ENCODE peak calls at places on chromosomes 11 and 22, in five cellular contexts. Y is mesothelial cell of epicardium, K is dorsolateral prefrontal cortex, C is B cell, W is transverse colon. J is an unnamed sample.
A peak's percentile ranks its signal among the peaks of the same experiment; 100 is the strongest.

GRCh38 chr22:49015459-49015858 is 812.2 kb downstream of the BRD1 start:
- DNase-seq in C (no peak), W (no peak), Y (peak; percentile 14), K (no peak), J (no peak)

GRCh38 chr11:1737080-1737757 is 13.2 kb downstream of the IFITM10 start:
- DNase-seq in C (no peak), Y (no peak), K (no peak), W (no peak), J (no peak)

GRCh38 chr11:131626761-131627160 is 256.3 kb downstream of the NTM start:
- DNase-seq in Y (no peak), C (no peak), W (no peak), K (no peak), J (no peak)

GRCh38 chr11:660281-660680 is 23.2 kb downstream of the DRD4 start:
- DNase-seq in K (no peak), C (no peak), W (no peak), Y (no peak), J (no peak)

GRCh38 chr11:125494987-125495725 is 909 bp downstream of the FEZ1 start:
- DNase-seq in Y (peak; percentile 55), C (peak; percentile 53), K (peak; percentile 71), W (no peak), J (peak; percentile 47)

GRCh38 chr11:66689661-66690590 is 12.2 kb upstream of the RBM4B start:
- DNase-seq in W (no peak), K (peak; percentile 35), C (no peak), Y (no peak), J (no peak)

GRCh38 chr11:73326929-73327811 is 19.1 kb downstream of the ARHGEF17 start:
- DNase-seq in W (no peak), C (no peak), Y (no peak), K (no peak), J (no peak)

GRCh38 chr11:61152816-61153592 is 8.2 kb downstream of the VPS37C start:
- DNase-seq in W (no peak), Y (no peak), K (peak; percentile 13), C (no peak), J (no peak)

GRCh38 chr11:119800619-119801018 is 71.6 kb upstream of the NECTIN1 start:
- DNase-seq in W (no peak), C (no peak), K (peak; percentile 10), Y (no peak), J (no peak)

GRCh38 chr11:74678041-74678440 is 53.2 kb downstream of the CHRDL2 start:
- DNase-seq in W (no peak), Y (no peak), K (no peak), C (no peak), J (no peak)

GRCh38 chr11:71251761-71252433 is 480 bp downstream of the SHANK2 start:
- DNase-seq in C (peak; percentile 90), Y (peak; percentile 66), K (no peak), W (peak; percentile 43), J (peak; percentile 80)

GRCh38 chr11:860238-861104 is 17.8 kb downstream of the TSPAN4 start:
- DNase-seq in W (no peak), K (no peak), C (no peak), Y (no peak), J (no peak)

DNA sequence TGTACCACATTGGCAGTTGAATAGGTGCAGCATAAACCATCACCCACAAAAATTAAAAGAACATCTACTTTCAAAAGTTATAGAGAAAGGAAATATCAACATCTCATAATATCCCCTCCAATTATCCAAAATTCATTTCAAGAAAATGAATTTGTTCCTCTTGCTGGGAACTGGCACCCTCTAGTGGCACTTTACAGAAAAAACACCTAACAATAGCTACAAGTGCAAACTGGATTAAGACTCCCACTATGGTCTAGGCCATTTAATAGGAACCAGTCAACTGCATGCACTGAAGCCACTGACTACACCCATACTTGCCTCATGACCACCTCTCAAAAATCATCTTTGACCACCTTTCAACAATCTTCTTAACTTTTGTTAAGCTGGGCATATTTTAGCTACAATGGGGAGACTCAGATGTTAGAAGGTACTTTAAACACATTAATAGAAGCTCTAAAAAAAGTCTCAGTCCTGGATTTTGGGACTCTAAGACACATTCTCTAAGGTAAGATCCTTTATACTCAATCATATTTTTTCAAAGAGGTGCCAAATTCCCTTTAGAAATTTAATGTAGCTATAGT is 17.3 kb downstream of the TRAF6 start:
- DNase-seq in C (peak; percentile 47), Y (no peak), W (no peak), K (no peak), J (peak; percentile 59)
- TF ChIP-seq CTCF in C (peak; percentile 92), Y (peak; percentile 81), W (peak; percentile 75), K (peak; percentile 81), J (peak; percentile 82)

GRCh38 chr11:115215694-115216615 is 288.3 kb downstream of the CADM1 start:
- DNase-seq in C (no peak), Y (no peak), W (no peak), K (no peak), J (peak; percentile 11)
- TF ChIP-seq CTCF in C (no peak), Y (no peak), W (peak; percentile 15), K (no peak), J (peak; percentile 17)

GRCh38 chr11:106017088-106017487 is 5.0 kb downstream of the MSANTD4 start:
- DNase-seq in Y (no peak), K (no peak), C (no peak), W (no peak), J (no peak)

GRCh38 chr11:106021181-106021966 is 666 bp downstream of the MSANTD4 start:
- DNase-seq in Y (no peak), W (no peak), C (no peak), K (peak; percentile 41), J (peak; percentile 11)

GRCh38 chr11:106022795-106023275 is 795 bp upstream of the MSANTD4 start:
- DNase-seq in C (no peak), W (no peak), Y (no peak), K (no peak), J (no peak)

DNA sequence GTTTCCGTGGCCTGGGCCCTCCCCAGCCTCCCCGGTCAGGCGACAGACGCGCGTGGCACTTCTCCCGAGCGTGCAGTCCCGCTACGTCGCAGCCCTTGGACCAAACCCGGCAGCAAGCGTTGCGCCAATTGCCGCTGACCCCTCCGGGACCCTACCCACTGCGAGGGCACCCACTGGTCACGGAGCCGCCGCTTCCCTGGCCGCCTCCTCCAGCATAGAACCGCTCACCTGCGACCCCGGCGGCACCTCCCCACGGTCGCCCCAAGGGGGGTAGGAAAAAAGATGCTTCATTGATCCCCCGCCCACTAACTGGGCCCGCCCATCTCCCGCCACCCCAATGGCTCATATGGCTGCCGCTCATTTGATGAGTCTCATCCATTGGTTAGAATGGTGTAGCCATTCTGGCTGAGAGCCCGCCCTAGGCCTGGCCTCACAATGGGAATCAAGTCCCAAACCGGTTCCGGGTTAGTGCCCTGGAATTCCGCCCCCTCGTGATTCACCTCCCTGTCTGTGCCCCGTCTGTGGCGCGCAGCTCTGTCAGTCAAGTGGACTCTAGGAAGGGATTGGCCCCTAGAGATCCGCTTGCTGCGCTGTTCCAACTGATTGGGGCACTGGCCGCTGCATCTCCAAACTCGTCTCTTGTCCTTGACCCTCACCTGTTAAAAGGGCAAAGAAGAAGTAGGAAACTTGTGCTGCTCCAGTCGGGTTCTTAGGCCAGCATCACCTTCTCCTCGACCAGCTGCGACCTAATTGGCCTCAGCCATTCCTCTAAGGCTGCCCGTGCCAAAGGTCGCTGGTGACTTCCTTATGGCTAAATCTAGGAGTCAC is at the start of gene MSANTD4:
- DNase-seq in Y (peak; percentile 98), K (peak; percentile 100), C (peak; percentile 85), W (peak; percentile 99), J (peak; percentile 99)
- TF ChIP-seq CTCF in Y (no peak), K (peak; percentile 65), C (peak; percentile 10), W (no peak), J (no peak)

GRCh38 chr11:105208038-105208437 is 68.5 kb upstream of the CARD18 start:
- DNase-seq in C (no peak), Y (no peak), W (no peak), K (no peak), J (no peak)

GRCh38 chr11:105202422-105202821 is 62.9 kb upstream of the CARD18 start:
- DNase-seq in W (no peak), K (no peak), Y (no peak), C (no peak), J (no peak)

GRCh38 chr11:105211806-105212531 is 72.4 kb upstream of the CARD18 start:
- DNase-seq in K (no peak), Y (no peak), C (no peak), W (no peak), J (no peak)

GRCh38 chr11:105202844-105203548 is 63.4 kb upstream of the CARD18 start:
- DNase-seq in K (no peak), C (no peak), Y (no peak), W (peak; percentile 12), J (peak; percentile 61)

GRCh38 chr11:105206633-105207032 is 67.1 kb upstream of the CARD18 start:
- DNase-seq in Y (no peak), W (no peak), C (no peak), K (no peak), J (no peak)
- TF ChIP-seq CTCF in Y (no peak), W (no peak), C (no peak), K (no peak), J (no peak)

DNA sequence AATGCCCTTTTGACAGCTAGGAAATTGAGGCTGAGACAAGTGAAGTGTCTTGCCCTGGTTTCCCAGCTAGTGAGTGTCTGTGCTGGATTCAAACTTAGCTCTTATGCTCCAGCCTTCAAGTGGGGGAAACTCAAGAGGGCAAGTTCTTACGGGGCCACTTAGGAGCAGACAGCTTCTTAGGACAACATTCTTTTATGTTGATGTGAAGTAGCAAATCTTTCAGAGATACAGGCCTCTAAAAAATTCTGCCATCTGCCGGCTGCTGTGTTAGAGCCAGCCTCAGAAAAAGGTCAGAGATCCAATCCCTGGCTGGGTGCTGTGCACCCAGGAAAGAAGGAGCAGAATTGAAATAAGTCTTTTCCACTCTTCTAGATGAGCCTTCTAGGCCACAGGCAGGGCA is 26.6 kb downstream of the TIMP3 start:
- DNase-seq in W (no peak), Y (no peak), K (no peak), C (no peak), J (no peak)
- TF ChIP-seq CTCF in W (no peak), Y (no peak), K (peak; percentile 40), C (no peak), J (no peak)

J was measured in hepatocyte.